ENCODE peak calls at places on chromosomes 4 and X, in four cellular contexts. One of them, this sample, is unnamed.

GRCh38 chr4:89021678-89022077 is 35.3 kb downstream of the FAM13A start:
- DNase-seq in IMR-90: no peak
- DNase-seq in K562: peak
- DNase-seq in HepG2: no peak
- DNase-seq in this sample: no peak

GRCh38 chr4:38605794-38606586 is 58.0 kb upstream of the KLF3 start:
- DNase-seq in K562: peak
- DNase-seq in IMR-90: no peak
- DNase-seq in HepG2: peak
- DNase-seq in this sample: no peak

GRCh38 chr4:111269439-111269838 is 646.6 kb upstream of the PITX2 start:
- DNase-seq in K562: no peak
- DNase-seq in HepG2: no peak
- DNase-seq in IMR-90: no peak
- DNase-seq in this sample: no peak

GRCh38 chrX:135463937-135464336 is 42.2 kb downstream of the SMIM10L2A start:
- DNase-seq in HepG2: peak
- DNase-seq in IMR-90: peak
- DNase-seq in K562: peak
- DNase-seq in this sample: no peak

GRCh38 chrX:153828723-153829548 is 1.4 kb downstream of the PDZD4 start:
- DNase-seq in HepG2: peak
- DNase-seq in IMR-90: no peak
- DNase-seq in K562: no peak
- DNase-seq in this sample: no peak

GRCh38 chr4:112370466-112370865 is 73.3 kb downstream of the ALPK1 start:
- DNase-seq in IMR-90: peak
- DNase-seq in K562: no peak
- DNase-seq in HepG2: no peak
- DNase-seq in this sample: no peak

GRCh38 chrX:13666836-13667235 is 13.9 kb downstream of the TCEANC start:
- DNase-seq in IMR-90: no peak
- DNase-seq in K562: no peak
- DNase-seq in HepG2: no peak
- DNase-seq in this sample: no peak

GRCh38 chrX:30949554-30949953 is 60.5 kb upstream of the TAB3 start:
- DNase-seq in K562: no peak
- DNase-seq in HepG2: no peak
- DNase-seq in IMR-90: no peak
- DNase-seq in this sample: no peak

GRCh38 chr4:3615386-3616286 is 83.4 kb upstream of the LRPAP1 start:
- DNase-seq in K562: no peak
- DNase-seq in IMR-90: no peak
- DNase-seq in HepG2: no peak
- DNase-seq in this sample: no peak

GRCh38 chrX:2859197-2859797 is 30.6 kb downstream of the GYG2 start:
- DNase-seq in IMR-90: no peak
- DNase-seq in K562: no peak
- DNase-seq in HepG2: no peak
- DNase-seq in this sample: no peak

GRCh38 chr4:110005461-110006056 is 92.9 kb downstream of the EGF start:
- DNase-seq in IMR-90: peak
- DNase-seq in K562: peak
- DNase-seq in HepG2: peak
- DNase-seq in this sample: peak

GRCh38 chrX:113920661-113921060 is 663.2 kb upstream of the HTR2C start:
- DNase-seq in IMR-90: no peak
- DNase-seq in HepG2: no peak
- DNase-seq in K562: no peak
- DNase-seq in this sample: no peak

GRCh38 chr4:26826721-26827120 is 33.9 kb upstream of the STIM2 start:
- DNase-seq in K562: no peak
- DNase-seq in HepG2: no peak
- DNase-seq in IMR-90: peak
- DNase-seq in this sample: no peak

GRCh38 chr4:188439641-188440311 is 300.5 kb downstream of the TRIML1 start:
- DNase-seq in IMR-90: peak
- DNase-seq in K562: no peak
- DNase-seq in HepG2: no peak
- DNase-seq in this sample: no peak

GRCh38 chr4:77305766-77306165 is 148.8 kb downstream of the CCNG2 start:
- DNase-seq in HepG2: no peak
- DNase-seq in IMR-90: no peak
- DNase-seq in K562: no peak
- DNase-seq in this sample: no peak

GRCh38 chr4:115918149-115918548 is 804.7 kb upstream of the NDST4 start:
- DNase-seq in K562: no peak
- DNase-seq in IMR-90: no peak
- DNase-seq in HepG2: no peak
- DNase-seq in this sample: no peak

GRCh38 chrX:75156537-75156945 is 458 bp upstream of the ABCB7 start:
- DNase-seq in IMR-90: peak
- DNase-seq in HepG2: no peak
- DNase-seq in K562: peak
- DNase-seq in this sample: no peak

GRCh38 chr4:39587881-39588280 is 50.8 kb downstream of the SMIM14 start:
- DNase-seq in HepG2: no peak
- DNase-seq in K562: no peak
- DNase-seq in IMR-90: peak
- DNase-seq in this sample: no peak

GRCh38 chr4:7428261-7429068 is 6.3 kb downstream of the PSAPL1 start:
- DNase-seq in K562: no peak
- DNase-seq in IMR-90: no peak
- DNase-seq in HepG2: no peak
- DNase-seq in this sample: no peak

GRCh38 chrX:31130457-31131215 is 58.8 kb upstream of the FTHL17 start:
- DNase-seq in IMR-90: no peak
- DNase-seq in HepG2: no peak
- DNase-seq in K562: no peak
- DNase-seq in this sample: no peak

GRCh38 chr4:101418055-101418454 is 70.7 kb upstream of the PPP3CA start:
- DNase-seq in K562: no peak
- DNase-seq in IMR-90: no peak
- DNase-seq in HepG2: no peak
- DNase-seq in this sample: no peak

GRCh38 chr4:125132281-125132680 is 182.5 kb upstream of the FAT4 start:
- DNase-seq in HepG2: no peak
- DNase-seq in K562: no peak
- DNase-seq in IMR-90: no peak
- DNase-seq in this sample: no peak

GRCh38 chrX:13689519-13690211 is 737 bp downstream of the RAB9A start:
- DNase-seq in HepG2: no peak
- DNase-seq in K562: peak
- DNase-seq in IMR-90: peak
- DNase-seq in this sample: no peak

GRCh38 chrX:30935985-30936384 is 46.9 kb upstream of the TAB3 start:
- DNase-seq in K562: peak
- DNase-seq in IMR-90: peak
- DNase-seq in HepG2: peak
- DNase-seq in this sample: peak

GRCh38 chrX:154093965-154094364 is 3.6 kb downstream of the MECP2 start:
- DNase-seq in IMR-90: no peak
- DNase-seq in HepG2: no peak
- DNase-seq in K562: no peak
- DNase-seq in this sample: no peak

GRCh38 chr4:114495471-114495928 is 103.1 kb upstream of the UGT8 start:
- DNase-seq in HepG2: no peak
- DNase-seq in K562: peak
- DNase-seq in IMR-90: no peak
- DNase-seq in this sample: no peak

GRCh38 chrX:38890963-38891362 is 89.7 kb downstream of the MID1IP1 start:
- DNase-seq in HepG2: peak
- DNase-seq in K562: no peak
- DNase-seq in IMR-90: no peak
- DNase-seq in this sample: no peak

GRCh38 chr4:127641524-127641923 is 8.8 kb downstream of the INTU start:
- DNase-seq in K562: no peak
- DNase-seq in IMR-90: peak
- DNase-seq in HepG2: no peak
- DNase-seq in this sample: no peak

GRCh38 chr4:118772149-118773081 is 63.5 kb downstream of the SEC24D start:
- DNase-seq in K562: peak
- DNase-seq in HepG2: peak
- DNase-seq in IMR-90: peak
- DNase-seq in this sample: peak

GRCh38 chr4:1310796-1311715 is 21.4 kb downstream of the MAEA start:
- DNase-seq in K562: no peak
- DNase-seq in HepG2: no peak
- DNase-seq in IMR-90: no peak
- DNase-seq in this sample: no peak

GRCh38 chrX:39854772-39855747 is 242.7 kb downstream of the BCOR start:
- DNase-seq in HepG2: no peak
- DNase-seq in IMR-90: no peak
- DNase-seq in K562: no peak
- DNase-seq in this sample: no peak

GRCh38 chrX:71068052-71068918 is at the start of gene SNX12:
- DNase-seq in IMR-90: peak
- DNase-seq in HepG2: peak
- DNase-seq in K562: peak
- DNase-seq in this sample: peak

GRCh38 chr4:182261651-182262223 is 18.5 kb downstream of the TENM3 start:
- DNase-seq in IMR-90: no peak
- DNase-seq in K562: no peak
- DNase-seq in HepG2: no peak
- DNase-seq in this sample: no peak

GRCh38 chr4:165345663-165346417 is 18.4 kb downstream of the MSMO1 start:
- DNase-seq in HepG2: no peak
- DNase-seq in IMR-90: no peak
- DNase-seq in K562: no peak
- DNase-seq in this sample: no peak

GRCh38 chr4:11966782-11967181 is 538.1 kb upstream of the HS3ST1 start:
- DNase-seq in HepG2: no peak
- DNase-seq in IMR-90: no peak
- DNase-seq in K562: no peak
- DNase-seq in this sample: no peak

GRCh38 chrX:86887341-86887740 is 630.3 kb upstream of the KLHL4 start:
- DNase-seq in IMR-90: no peak
- DNase-seq in HepG2: no peak
- DNase-seq in K562: no peak
- DNase-seq in this sample: no peak

GRCh38 chrX:70664726-70665125 is 220.1 kb downstream of the DLG3 start:
- DNase-seq in K562: peak
- DNase-seq in IMR-90: peak
- DNase-seq in HepG2: peak
- DNase-seq in this sample: peak

DNA sequence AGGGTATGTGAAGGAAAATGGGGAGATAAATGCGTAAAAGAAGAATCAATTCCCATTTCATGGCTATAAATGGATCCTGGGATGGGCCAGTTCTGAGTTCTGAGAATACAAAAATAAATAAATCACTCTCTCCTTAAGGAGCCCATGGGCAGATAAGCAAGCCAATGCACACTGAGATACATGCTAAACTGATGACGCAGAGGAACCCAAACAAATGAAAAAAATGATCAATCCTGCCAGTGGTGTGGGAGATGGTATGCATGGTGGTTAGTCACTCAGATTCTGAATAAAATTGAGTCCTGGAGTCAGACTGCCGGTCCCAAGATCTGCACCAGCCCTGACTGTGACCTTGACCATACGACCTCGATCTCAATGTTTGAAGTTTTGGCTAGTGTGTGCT is 59.7 kb downstream of the NEIL3 start:
- DNase-seq in IMR-90: peak
- DNase-seq in K562: no peak
- DNase-seq in HepG2: no peak
- DNase-seq in this sample: no peak
- TF ChIP-seq BHLHE40 in IMR-90: no peak
- TF ChIP-seq BHLHE40 in K562: no peak
- TF ChIP-seq BHLHE40 in HepG2: no peak
- TF ChIP-seq BHLHE40 in this sample: no peak

GRCh38 chr4:74751856-74752255 is 42.5 kb downstream of the BTC start:
- DNase-seq in HepG2: no peak
- DNase-seq in K562: no peak
- DNase-seq in IMR-90: no peak
- DNase-seq in this sample: no peak
- TF ChIP-seq MAFK in HepG2: no peak
- TF ChIP-seq MAFK in K562: no peak
- TF ChIP-seq MAFK in IMR-90: no peak
- TF ChIP-seq MAFK in this sample: no peak

GRCh38 chr4:181085584-181085983 is 1157.6 kb upstream of the TENM3 start:
- DNase-seq in HepG2: no peak
- DNase-seq in K562: no peak
- DNase-seq in IMR-90: no peak
- DNase-seq in this sample: no peak
- TF ChIP-seq BHLHE40 in HepG2: no peak
- TF ChIP-seq BHLHE40 in K562: no peak
- TF ChIP-seq BHLHE40 in IMR-90: no peak
- TF ChIP-seq BHLHE40 in this sample: no peak

GRCh38 chrX:66000178-66000577 is 39.7 kb downstream of the VSIG4 start:
- DNase-seq in IMR-90: no peak
- DNase-seq in K562: no peak
- DNase-seq in HepG2: no peak
- DNase-seq in this sample: no peak

GRCh38 chrX:65999029-65999562 is 40.8 kb downstream of the VSIG4 start:
- DNase-seq in HepG2: no peak
- DNase-seq in IMR-90: no peak
- DNase-seq in K562: peak
- DNase-seq in this sample: no peak

GRCh38 chrX:66000628-66001275 is 39.1 kb downstream of the VSIG4 start:
- DNase-seq in HepG2: no peak
- DNase-seq in IMR-90: no peak
- DNase-seq in K562: peak
- DNase-seq in this sample: no peak

GRCh38 chrX:65997978-65998717 is 41.7 kb downstream of the VSIG4 start:
- DNase-seq in K562: peak
- DNase-seq in HepG2: no peak
- DNase-seq in IMR-90: no peak
- DNase-seq in this sample: no peak

DNA sequence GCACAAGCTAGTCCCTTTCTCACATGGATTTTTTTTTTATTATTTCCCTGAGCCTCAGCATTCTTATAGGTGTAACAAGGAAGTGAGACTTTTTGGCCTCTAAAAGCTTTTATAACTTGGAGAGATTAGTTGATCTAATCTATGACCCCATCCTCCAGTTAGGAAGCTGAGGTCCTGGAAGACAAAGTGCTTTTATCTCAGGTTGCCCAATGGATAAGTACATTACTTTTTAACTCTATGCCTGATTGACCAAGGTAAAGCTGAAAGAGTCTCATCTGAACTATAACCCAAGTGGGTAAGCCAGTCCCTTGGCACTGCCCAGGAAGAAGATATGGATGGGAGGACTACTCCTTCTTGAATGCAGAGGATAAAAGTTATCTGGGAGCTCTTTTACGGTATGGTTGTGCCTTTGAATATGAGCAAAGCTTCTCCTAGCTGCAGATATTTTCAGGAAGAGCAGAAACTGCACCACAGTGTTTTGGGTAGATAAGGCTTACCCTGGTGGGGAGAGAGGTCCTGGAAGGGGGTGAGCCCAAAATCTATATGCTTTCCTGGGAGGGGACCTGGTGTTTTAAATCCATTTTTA is 40.2 kb downstream of the VSIG4 start:
- DNase-seq in IMR-90: no peak
- DNase-seq in HepG2: no peak
- DNase-seq in K562: peak
- DNase-seq in this sample: no peak
- TF ChIP-seq MAFK in IMR-90: no peak
- TF ChIP-seq MAFK in HepG2: no peak
- TF ChIP-seq MAFK in K562: no peak
- TF ChIP-seq MAFK in this sample: no peak